ENCODE peak calls at places on chromosomes 11 and 22, in four cellular contexts. H, A, B and M are unnamed samples.

GRCh38 chr22:21606775-21607174 is 23.0 kb downstream of the YDJC start:
- DNase-seq in A (no peak), H (no peak), B (no peak), M (no peak)

GRCh38 chr11:76279651-76280050 is 73.3 kb upstream of the WNT11 start:
- DNase-seq in H (peak; percentile 19), B (no peak), A (no peak), M (no peak)

GRCh38 chr22:18056161-18056666 is 21.6 kb upstream of the PEX26 start:
- DNase-seq in A (peak; percentile 44), H (no peak), B (no peak), M (no peak)

GRCh38 chr11:2803186-2804057 is 82.2 kb downstream of the CDKN1C start:
- DNase-seq in H (no peak), B (peak; percentile 14), A (no peak), M (peak; percentile 77)

GRCh38 chr11:9753031-9753430 is 89.2 kb downstream of the SWAP70 start:
- DNase-seq in H (no peak), B (no peak), A (no peak), M (no peak)

GRCh38 chr22:31291716-31292644 is at the start of gene PIK3IP1:
- DNase-seq in A (peak; percentile 79), B (peak; percentile 90), H (peak; percentile 83), M (peak; percentile 98)

GRCh38 chr22:50178471-50178864 is 7.2 kb upstream of the TRABD start:
- DNase-seq in B (no peak), A (no peak), H (no peak), M (no peak)

GRCh38 chr11:46382644-46383403 is 1.4 kb downstream of the MDK start:
- DNase-seq in H (no peak), B (no peak), A (peak; percentile 75), M (no peak)

GRCh38 chr22:37746366-37747089 is 49.7 kb downstream of the TRIOBP start:
- DNase-seq in A (no peak), H (no peak), B (peak; percentile 50), M (no peak)

GRCh38 chr11:61532136-61533038 is 23.8 kb downstream of the LRRC10B start:
- DNase-seq in H (no peak), B (peak; percentile 35), A (peak; percentile 49), M (no peak)

GRCh38 chr22:37498289-37498909 is 12.2 kb upstream of the MFNG start:
- DNase-seq in H (peak; percentile 47), A (peak; percentile 52), B (no peak), M (no peak)

GRCh38 chr22:17118342-17118741 is 2.8 kb downstream of the TMEM121B start:
- DNase-seq in H (no peak), A (no peak), B (no peak), M (no peak)

GRCh38 chr11:60208146-60208895 is 25.4 kb upstream of the MS4A6A start:
- DNase-seq in A (no peak), B (no peak), H (no peak), M (no peak)

GRCh38 chr11:118930152-118930712 is 4.5 kb upstream of the BCL9L start:
- DNase-seq in B (peak; percentile 75), A (peak; percentile 81), H (peak; percentile 97), M (peak; percentile 97)

GRCh38 chr11:112526699-112527410 is 266.2 kb upstream of the PLET1 start:
- DNase-seq in B (no peak), A (no peak), H (no peak), M (peak; percentile 43)

GRCh38 chr11:101327908-101328307 is 198.3 kb upstream of the PGR start:
- DNase-seq in A (no peak), H (no peak), B (no peak), M (no peak)

GRCh38 chr11:125371451-125371935 is 124.6 kb downstream of the FEZ1 start:
- DNase-seq in B (no peak), H (peak; percentile 68), A (no peak), M (no peak)

GRCh38 chr22:19704355-19705015 is 9.8 kb upstream of the SEPTIN5 start:
- DNase-seq in B (no peak), A (no peak), H (no peak), M (peak; percentile 64)

GRCh38 chr11:114251797-114252327 is 44.3 kb upstream of the NNMT start:
- DNase-seq in A (no peak), H (no peak), B (no peak), M (no peak)

GRCh38 chr22:50599816-50600454 is 658 bp upstream of the MAPK8IP2 start:
- DNase-seq in H (no peak), B (peak; percentile 61), A (no peak), M (no peak)

GRCh38 chr11:58577441-58578135 is 1.3 kb upstream of the ZFP91 start:
- DNase-seq in B (peak; percentile 61), H (no peak), A (no peak), M (peak; percentile 93)

GRCh38 chr22:29947410-29948387 is 64.7 kb downstream of the MTMR3 start:
- DNase-seq in H (no peak), A (no peak), B (no peak), M (no peak)

GRCh38 chr11:12272821-12273617 is 104.4 kb upstream of the PARVA start:
- DNase-seq in A (no peak), H (no peak), B (no peak), M (no peak)

GRCh38 chr22:23103199-23103954 is 33.1 kb downstream of the GNAZ start:
- DNase-seq in H (no peak), A (no peak), B (no peak), M (no peak)

GRCh38 chr22:23068096-23068831 is 2.1 kb upstream of the GNAZ start:
- DNase-seq in B (peak; percentile 16), H (no peak), A (no peak), M (no peak)

GRCh38 chr11:123594921-123595320 is 59.5 kb downstream of the SCN3B start:
- DNase-seq in B (no peak), A (no peak), H (no peak), M (no peak)

GRCh38 chr11:94706211-94706610 is 61.9 kb upstream of the AMOTL1 start:
- DNase-seq in H (no peak), B (no peak), A (no peak), M (peak; percentile 57)

GRCh38 chr11:107587306-107587979 is 3.5 kb upstream of the ELMOD1 start:
- DNase-seq in H (no peak), A (no peak), B (no peak), M (no peak)

GRCh38 chr11:114442559-114442958 is 3.3 kb downstream of the REXO2 start:
- DNase-seq in H (no peak), B (no peak), A (no peak), M (no peak)

GRCh38 chr11:32162906-32163305 is 72.0 kb downstream of the RCN1 start:
- DNase-seq in A (no peak), H (no peak), B (no peak), M (no peak)

GRCh38 chr11:102456381-102456780 is 3.8 kb upstream of the TMEM123 start:
- DNase-seq in H (no peak), A (no peak), B (no peak), M (no peak)

GRCh38 chr11:120715239-120715638 is 203.7 kb downstream of the GRIK4 start:
- DNase-seq in A (peak; percentile 4), B (no peak), H (no peak), M (no peak)

GRCh38 chr11:125807909-125808308 is 20.0 kb downstream of the PATE3 start:
- DNase-seq in B (no peak), A (no peak), H (no peak), M (no peak)

GRCh38 chr11:113668255-113668654 is 37.9 kb downstream of the TMPRSS5 start:
- DNase-seq in H (no peak), A (peak; percentile 47), B (no peak), M (no peak)

GRCh38 chr11:125132586-125132985 is 21.2 kb upstream of the TMEM218 start:
- DNase-seq in A (no peak), B (no peak), H (no peak), M (no peak)

GRCh38 chr22:46061431-46062231 is 84.7 kb upstream of the WNT7B start:
- DNase-seq in A (no peak), H (no peak), B (peak; percentile 65), M (no peak)

GRCh38 chr11:8906629-8907028 is 4.4 kb upstream of the AKIP1 start:
- DNase-seq in A (peak; percentile 84), H (no peak), B (no peak), M (no peak)

DNA sequence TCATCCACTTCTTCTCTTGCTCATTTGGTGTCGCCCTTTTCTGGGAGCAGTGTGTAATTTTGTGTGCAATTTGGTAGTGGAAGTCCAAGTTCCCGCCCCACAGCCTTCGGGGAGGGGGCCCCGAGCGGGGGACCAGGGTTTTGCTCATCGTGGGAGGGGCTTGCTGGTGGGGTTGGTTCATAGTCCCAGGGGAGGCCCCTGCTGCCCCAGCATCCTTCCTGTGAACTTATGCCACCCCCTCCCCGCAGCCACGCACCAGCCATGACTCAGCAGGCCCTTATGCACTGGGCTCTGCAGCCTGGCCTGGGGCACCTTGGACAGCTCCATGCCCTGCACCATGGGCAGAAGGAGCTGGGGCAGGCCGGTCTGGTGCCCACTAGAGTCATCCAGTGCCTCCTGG is 1183.6 kb downstream of the BRD1 start:
- DNase-seq in B (no peak), H (no peak), A (peak; percentile 18), M (no peak)
- TF ChIP-seq CTCF in B (no peak), H (no peak), A (no peak), M (no peak)

GRCh38 chr11:63985812-63986155 is 454 bp upstream of the OTUB1 start:
- DNase-seq in A (no peak), H (no peak), B (peak; percentile 50), M (no peak)

GRCh38 chr11:63986932-63987513 is 785 bp downstream of the OTUB1 start:
- DNase-seq in A (no peak), H (no peak), B (no peak), M (no peak)

GRCh38 chr11:63991558-63991957 is 5.3 kb downstream of the OTUB1 start:
- DNase-seq in B (no peak), H (no peak), A (no peak), M (no peak)

DNA sequence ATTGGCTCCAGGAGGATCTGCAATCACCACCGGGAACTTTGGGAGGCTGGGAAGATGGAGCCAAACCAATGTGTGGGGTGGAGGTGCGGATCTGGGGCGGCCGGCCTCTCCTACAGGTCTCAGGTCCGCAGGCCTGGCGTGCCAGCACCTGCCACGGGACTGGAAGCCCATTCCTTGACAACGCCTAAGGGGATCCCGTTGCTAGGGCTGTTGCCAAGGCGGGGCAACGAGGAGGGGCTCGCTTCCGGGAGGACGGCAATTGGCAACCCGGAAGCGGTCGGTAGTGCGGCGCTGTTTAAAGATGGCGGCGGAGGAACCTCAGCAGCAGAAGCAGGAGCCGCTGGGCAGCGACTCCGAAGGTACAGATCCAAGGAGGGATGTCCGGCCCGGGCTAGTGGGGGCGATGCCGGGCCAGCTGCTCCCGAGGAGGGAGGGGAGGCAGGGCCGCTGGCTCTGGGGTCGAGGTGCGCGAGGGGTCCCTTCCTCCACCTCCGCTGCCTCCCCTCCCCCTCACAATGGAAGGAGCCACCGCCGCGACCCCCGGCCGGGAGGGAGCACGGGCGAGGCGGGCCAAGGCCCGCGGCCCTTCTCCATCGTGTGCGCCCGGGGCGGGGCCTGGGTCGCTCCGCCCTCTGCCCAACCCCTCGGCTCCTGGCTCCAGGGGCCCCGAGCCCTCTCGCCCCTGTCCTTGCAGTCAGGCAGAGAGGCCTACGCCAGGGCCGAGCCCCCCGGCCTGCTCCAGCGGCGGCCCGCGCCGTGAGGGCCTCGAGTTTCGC is at the start of gene OTUB1:
- DNase-seq in A (peak; percentile 94), H (peak; percentile 96), B (peak; percentile 89), M (peak; percentile 90)
- TF ChIP-seq POLR2A in A (peak; percentile 77), H (peak; percentile 97), B (peak; percentile 57), M (no peak)

GRCh38 chr11:66978229-66978628 is 3.1 kb downstream of the C11orf86 start:
- DNase-seq in A (no peak), B (no peak), H (no peak), M (no peak)
- TF ChIP-seq CTCF in A (no peak), B (no peak), H (no peak), M (no peak)

GRCh38 chr11:69013009-69013951 is at the start of gene MRGPRF:
- DNase-seq in H (peak; percentile 34), B (peak; percentile 56), A (peak; percentile 30), M (peak; percentile 98)
- TF ChIP-seq POLR2A in H (no peak), B (no peak), A (no peak), M (no peak)

GRCh38 chr11:84261707-84262106 is 975.5 kb upstream of the CCDC90B start:
- DNase-seq in B (peak; percentile 22), H (peak; percentile 13), A (no peak), M (no peak)
- TF ChIP-seq CTCF in B (peak; percentile 67), H (peak; percentile 56), A (no peak), M (no peak)